ENCODE peak calls at places on chromosomes 5 and 9, in seven cellular contexts. H is left lung; A is tibial nerve; W is CD8-positive, alpha-beta T cell; J is OCI-LY7; L is tibial artery; Y is hepatocyte. V is an unnamed sample.

GRCh38 chr5:124743534-124744169 is 2.8 kb downstream of the ZNF608 start:
- DNase-seq in L (no peak), A (no peak), H (no peak), W (no peak), J (peak), Y (peak), V (no peak)

GRCh38 chr9:89593776-89594427 is 10.9 kb upstream of the GADD45G start:
- DNase-seq in W (peak), H (no peak), Y (peak), A (no peak), L (no peak), J (peak), V (peak)

GRCh38 chr9:129141066-129142041 is 30.1 kb downstream of the PTPA start:
- DNase-seq in W (no peak), A (peak), Y (peak), H (no peak), J (peak), L (peak), V (peak)

GRCh38 chr9:21994526-21994995 is at the start of gene CDKN2B-AS1:
- DNase-seq in Y (peak), J (peak), A (no peak), L (peak), W (no peak), H (peak), V (peak)

GRCh38 chr9:133168432-133168831 is 4.7 kb upstream of the GBGT1 start:
- DNase-seq in L (no peak), W (no peak), J (no peak), Y (no peak), A (no peak), H (no peak), V (no peak)

GRCh38 chr5:36679609-36680008 is 73.2 kb downstream of the SLC1A3 start:
- DNase-seq in W (no peak), J (no peak), A (no peak), L (no peak), H (no peak), Y (no peak), V (no peak)

GRCh38 chr5:176778921-176779465 is 31.4 kb upstream of the UNC5A start:
- DNase-seq in A (no peak), W (no peak), L (no peak), Y (no peak), H (no peak), J (no peak), V (peak)

GRCh38 chr5:116068028-116068632 is 16.7 kb upstream of the COMMD10 start:
- DNase-seq in A (no peak), Y (peak), H (no peak), W (no peak), L (no peak), J (peak), V (no peak)

GRCh38 chr9:118455259-118455658 is 751.1 kb downstream of the TLR4 start:
- DNase-seq in W (no peak), H (no peak), L (no peak), J (no peak), A (no peak), Y (no peak), V (no peak)

GRCh38 chr9:105329729-105330082 is 85.3 kb downstream of the SLC44A1 start:
- DNase-seq in J (no peak), H (no peak), Y (no peak), L (no peak), W (no peak), A (no peak), V (no peak)

GRCh38 chr9:11702529-11702928 is 990.7 kb upstream of the TYRP1 start:
- DNase-seq in Y (no peak), W (no peak), J (no peak), A (no peak), H (no peak), L (no peak), V (no peak)

GRCh38 chr5:118326496-118327045 is 661.8 kb downstream of the DTWD2 start:
- DNase-seq in W (no peak), L (no peak), H (no peak), J (no peak), Y (peak), A (no peak), V (no peak)

DNA sequence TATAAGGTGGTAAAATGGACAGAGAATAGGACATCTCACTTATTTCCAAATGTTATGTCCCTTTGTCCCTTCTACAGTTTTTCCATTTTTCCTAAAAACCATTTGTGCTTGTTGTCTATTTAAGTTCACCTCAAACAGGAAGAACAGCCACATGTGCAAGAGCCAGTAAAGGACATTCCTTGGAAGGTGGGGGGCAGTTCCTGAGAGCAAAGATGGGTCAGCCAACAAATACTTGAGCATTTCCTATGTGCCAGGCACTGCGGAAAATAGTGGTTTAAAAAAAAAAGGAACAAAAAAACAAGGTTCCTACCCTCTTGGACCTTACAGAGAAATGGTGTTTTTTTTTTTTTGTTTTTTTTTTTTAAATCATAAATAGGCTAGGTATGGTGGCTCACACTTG is 26.8 kb downstream of the ANP32B start:
- DNase-seq in A (no peak), J (no peak), L (peak), W (no peak), H (no peak), Y (no peak), V (no peak)
- H3K27ac ChIP-seq in A (peak), J (peak), L (no peak), W (no peak), H (peak), Y (no peak), V (peak)

GRCh38 chr5:136420168-136420916 is 55.0 kb upstream of the TRPC7 start:
- DNase-seq in W (no peak), A (no peak), J (no peak), Y (no peak), H (no peak), L (no peak), V (no peak)
- H3K27ac ChIP-seq in W (no peak), A (no peak), J (no peak), Y (no peak), H (no peak), L (no peak), V (no peak)

GRCh38 chr5:92641031-92641962 is 939.7 kb downstream of the NR2F1-AS1 start:
- DNase-seq in L (no peak), H (no peak), A (no peak), W (no peak), J (no peak), Y (peak), V (no peak)
- H3K27ac ChIP-seq in L (no peak), H (no peak), A (peak), W (no peak), J (no peak), Y (no peak), V (no peak)

GRCh38 chr5:123294544-123294943 is 128.7 kb downstream of the CEP120 start:
- DNase-seq in H (no peak), L (no peak), Y (no peak), A (no peak), J (no peak), W (no peak), V (no peak)
- H3K27ac ChIP-seq in H (no peak), L (no peak), Y (no peak), A (no peak), J (no peak), W (no peak), V (no peak)

DNA sequence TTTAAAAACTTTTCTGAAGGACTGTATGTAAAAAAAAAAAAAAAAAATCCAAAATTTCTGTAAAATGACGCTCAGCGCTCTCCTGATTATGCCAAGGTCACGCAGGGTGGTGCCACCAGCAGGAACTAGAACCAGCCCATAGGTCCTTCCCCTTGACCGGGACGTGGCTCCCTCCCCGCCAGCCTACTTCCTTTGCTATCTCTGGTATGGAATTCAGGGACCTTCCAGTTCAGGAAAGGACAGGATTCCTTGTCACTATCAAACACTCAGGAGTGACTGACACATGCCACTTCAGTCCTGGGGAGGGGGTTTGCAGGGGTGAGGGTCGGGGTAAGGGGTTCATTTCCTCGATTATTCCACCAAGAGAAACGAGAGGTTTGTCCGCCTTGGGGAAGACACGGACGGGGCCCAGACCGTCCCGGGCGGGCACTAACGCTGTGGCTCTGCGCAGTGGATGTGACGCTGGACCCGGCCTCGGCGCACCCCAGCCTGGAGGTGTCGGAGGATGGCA is 18.8 kb downstream of the BTNL9 start:
- DNase-seq in H (no peak), W (no peak), A (no peak), Y (no peak), L (no peak), J (no peak), V (peak)
- H3K27ac ChIP-seq in H (no peak), W (no peak), A (no peak), Y (no peak), L (no peak), J (no peak), V (no peak)

GRCh38 chr9:70475211-70475610 is 60.8 kb upstream of the KLF9 start:
- DNase-seq in J (no peak), H (no peak), W (no peak), L (no peak), A (no peak), Y (peak), V (no peak)
- H3K27ac ChIP-seq in J (no peak), H (peak), W (no peak), L (peak), A (peak), Y (peak), V (peak)

DNA sequence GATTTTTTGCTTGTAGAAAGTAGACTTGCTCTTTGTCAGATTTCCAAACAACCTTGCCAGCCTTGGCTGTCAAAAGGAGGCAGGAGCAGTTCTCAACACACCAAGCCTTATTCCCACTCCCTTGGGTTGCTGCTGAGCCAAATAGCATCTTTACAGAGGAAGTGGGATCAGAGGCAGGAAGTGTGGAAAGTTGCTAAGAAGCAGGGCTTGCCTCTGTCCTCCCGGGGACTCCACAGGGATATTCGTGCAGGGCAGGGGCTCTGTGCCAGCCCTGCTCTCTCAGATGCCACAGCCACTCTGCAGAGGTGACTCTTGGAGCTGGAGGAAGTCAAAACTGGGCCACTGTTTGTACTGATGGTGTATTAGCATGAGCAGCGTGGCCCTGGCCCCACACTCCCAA is 24.3 kb downstream of the PTPDC1 start:
- DNase-seq in J (no peak), H (no peak), W (no peak), A (no peak), Y (no peak), L (peak), V (peak)
- H3K27ac ChIP-seq in J (no peak), H (no peak), W (no peak), A (peak), Y (no peak), L (peak), V (peak)

GRCh38 chr5:141477169-141477568 is 1.4 kb downstream of the PCDHGC3 start:
- DNase-seq in A (no peak), H (no peak), Y (no peak), L (no peak), W (no peak), J (no peak), V (no peak)
- H3K27ac ChIP-seq in A (no peak), H (peak), Y (peak), L (peak), W (no peak), J (no peak), V (peak)

GRCh38 chr9:76464706-76465105 is 5.7 kb downstream of the GCNT1 start:
- DNase-seq in L (no peak), Y (no peak), W (no peak), H (no peak), J (no peak), A (no peak), V (no peak)

GRCh38 chr9:76465442-76466298 is 6.7 kb downstream of the GCNT1 start:
- DNase-seq in J (peak), Y (no peak), W (no peak), H (no peak), A (no peak), L (no peak), V (no peak)

GRCh38 chr9:76463211-76463610 is 4.2 kb downstream of the GCNT1 start:
- DNase-seq in H (no peak), Y (no peak), A (no peak), W (no peak), L (no peak), J (peak), V (no peak)

GRCh38 chr9:76466299-76466605 is 7.3 kb downstream of the GCNT1 start:
- DNase-seq in L (no peak), Y (no peak), A (no peak), J (no peak), H (no peak), W (no peak), V (no peak)
- H3K27ac ChIP-seq in L (no peak), Y (no peak), A (no peak), J (peak), H (no peak), W (no peak), V (no peak)